ENCODE peak calls at places on chromosome 21, in eight cellular contexts. H is MM.1S; Y is neural progenitor cell; Z is iPS DF 6.9; S is AG09309; K is IMR-90; U is CD4-positive, CD25-positive, alpha-beta regulatory T cell; X is small intestine. Q is an unnamed sample.
A peak's percentile ranks its signal among the peaks of the same experiment; 100 is the strongest.

GRCh38 chr21:44618909-44619308 is 7.0 kb downstream of the KRTAP10-8 start:
- DNase-seq in H (no peak), Y (no peak), Z (no peak), S (no peak), K (no peak), U (peak; percentile 76), X (peak; percentile 51), Q (no peak)

GRCh38 chr21:45700461-45700860 is 56.9 kb downstream of the PCBP3 start:
- DNase-seq in H (no peak), Y (no peak), Z (no peak), S (no peak), K (no peak), U (no peak), X (no peak), Q (no peak)

GRCh38 chr21:44438531-44439210 is 16.6 kb upstream of the LRRC3 start:
- DNase-seq in H (no peak), Y (no peak), Z (no peak), S (no peak), K (no peak), U (no peak), X (peak; percentile 20), Q (no peak)

GRCh38 chr21:20802631-20803260 is 195.5 kb upstream of the NCAM2 start:
- DNase-seq in H (no peak), Y (no peak), Z (no peak), S (no peak), K (no peak), U (no peak), X (no peak), Q (no peak)

GRCh38 chr21:32653326-32653901 is 41.2 kb upstream of the CFAP298 start:
- DNase-seq in H (peak; percentile 56), Y (peak; percentile 43), Z (no peak), S (no peak), K (peak; percentile 10), U (peak; percentile 43), X (peak; percentile 68), Q (peak; percentile 43)

GRCh38 chr21:32330784-32331311 is 32.2 kb downstream of the MRAP start:
- DNase-seq in H (no peak), Y (peak; percentile 82), Z (no peak), S (no peak), K (no peak), U (no peak), X (peak; percentile 34), Q (no peak)

GRCh38 chr21:41501919-41502318 is 6.0 kb downstream of the TMPRSS2 start:
- DNase-seq in H (no peak), Y (no peak), Z (no peak), S (no peak), K (no peak), U (no peak), X (peak; percentile 61), Q (no peak)

GRCh38 chr21:45127937-45128336 is 53.6 kb downstream of the ADARB1 start:
- DNase-seq in H (no peak), Y (no peak), Z (no peak), S (no peak), K (no peak), U (no peak), X (no peak), Q (no peak)

GRCh38 chr21:43885721-43886120 is 20.7 kb downstream of the AGPAT3 start:
- DNase-seq in H (no peak), Y (no peak), Z (no peak), S (no peak), K (no peak), U (no peak), X (no peak), Q (no peak)

GRCh38 chr21:41562101-41563000 is 54.4 kb upstream of the TMPRSS2 start:
- DNase-seq in H (peak; percentile 5), Y (no peak), Z (no peak), S (no peak), K (no peak), U (no peak), X (peak; percentile 48), Q (no peak)

GRCh38 chr21:31041295-31042079 is 3.2 kb upstream of the KRTAP19-8 start:
- DNase-seq in H (peak; percentile 8), Y (no peak), Z (no peak), S (no peak), K (no peak), U (no peak), X (no peak), Q (no peak)

GRCh38 chr21:27301216-27301615 is 334.3 kb upstream of the ADAMTS5 start:
- DNase-seq in H (no peak), Y (no peak), Z (no peak), S (peak; percentile 50), K (peak; percentile 76), U (no peak), X (no peak), Q (no peak)

GRCh38 chr21:44377922-44378645 is 24.7 kb downstream of the TRPM2 start:
- DNase-seq in H (no peak), Y (no peak), Z (no peak), S (no peak), K (no peak), U (no peak), X (no peak), Q (no peak)

GRCh38 chr21:37552496-37553399 is 186.2 kb downstream of the DYRK1A start:
- DNase-seq in H (no peak), Y (no peak), Z (no peak), S (no peak), K (no peak), U (no peak), X (no peak), Q (no peak)

GRCh38 chr21:24045775-24046215 is 1561.5 kb downstream of the MRPL39 start:
- DNase-seq in H (peak; percentile 57), Y (peak; percentile 1), Z (no peak), S (no peak), K (peak; percentile 99), U (no peak), X (no peak), Q (peak; percentile 9)

GRCh38 chr21:35579520-35580293 is 480.6 kb downstream of the SETD4 start:
- DNase-seq in H (no peak), Y (no peak), Z (no peak), S (no peak), K (peak; percentile 44), U (no peak), X (no peak), Q (no peak)

GRCh38 chr21:35581640-35582039 is 478.7 kb downstream of the SETD4 start:
- DNase-seq in H (no peak), Y (no peak), Z (no peak), S (no peak), K (no peak), U (no peak), X (no peak), Q (no peak)

GRCh38 chr21:35575280-35575915 is 484.9 kb downstream of the SETD4 start:
- DNase-seq in H (no peak), Y (no peak), Z (no peak), S (peak; percentile 52), K (peak; percentile 96), U (no peak), X (no peak), Q (no peak)

GRCh38 chr21:35578350-35578782 is 482.0 kb downstream of the SETD4 start:
- DNase-seq in H (no peak), Y (no peak), Z (no peak), S (peak; percentile 90), K (peak; percentile 93), U (no peak), X (no peak), Q (no peak)

DNA sequence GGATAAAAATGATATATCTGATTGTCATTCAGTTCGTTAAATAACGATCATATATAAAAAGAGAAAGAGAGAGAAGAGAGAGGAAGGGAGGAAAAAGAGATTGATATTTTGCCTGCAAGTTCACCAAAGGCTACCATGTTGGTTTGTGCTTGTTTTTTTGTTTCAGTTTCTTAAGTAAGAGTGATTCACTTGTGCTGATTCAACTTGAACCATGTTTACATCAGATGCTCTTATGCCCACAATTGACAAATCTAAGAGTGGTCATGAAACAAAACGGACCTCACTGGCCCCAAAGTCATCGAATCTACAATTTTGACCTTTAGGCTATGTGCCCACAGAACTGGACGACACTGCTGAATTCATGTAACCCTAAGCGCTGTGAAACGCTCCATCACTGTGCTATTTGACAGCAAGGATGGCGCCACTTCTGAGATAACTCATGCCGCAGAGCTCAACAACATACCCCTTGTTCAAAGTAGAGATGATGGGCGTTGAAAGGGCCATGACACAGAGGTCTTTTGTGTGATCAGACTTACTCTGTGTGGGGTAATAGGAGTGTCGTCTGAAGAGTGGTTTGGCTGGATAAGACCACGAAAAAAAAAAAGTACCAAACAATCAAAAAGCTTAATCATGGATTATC is 481.4 kb downstream of the SETD4 start:
- DNase-seq in H (no peak), Y (no peak), Z (no peak), S (peak; percentile 38), K (peak; percentile 66), U (no peak), X (no peak), Q (no peak)
- H3K4me3 ChIP-seq in H (no peak overlapping the region), Y (no peak overlapping the region), Z (no peak overlapping the region), S (no peak overlapping the region), K (no peak overlapping the region), U (no peak overlapping the region), X (no peak overlapping the region), Q (no peak overlapping the region)

GRCh38 chr21:15379776-15380175 is 315.0 kb upstream of the NRIP1 start:
- DNase-seq in H (no peak), Y (no peak), Z (no peak), S (no peak), K (no peak), U (no peak), X (no peak), Q (no peak)
- H3K4me3 ChIP-seq in H (no peak overlapping the region), Y (no peak overlapping the region), Z (no peak overlapping the region), S (no peak overlapping the region), K (no peak overlapping the region), U (no peak overlapping the region), X (no peak overlapping the region), Q (no peak overlapping the region)

GRCh38 chr21:38861989-38862683 is 56.4 kb downstream of the ETS2 start:
- DNase-seq in H (peak; percentile 87), Y (no peak), Z (no peak), S (no peak), K (no peak), U (no peak), X (no peak), Q (no peak)
- H3K4me3 ChIP-seq in H (no peak overlapping the region), Y (no peak overlapping the region), Z (no peak overlapping the region), S (no peak overlapping the region), K (no peak overlapping the region), U (no peak overlapping the region), X (no peak overlapping the region), Q (no peak overlapping the region)

GRCh38 chr21:39313042-39313456 is 383 bp downstream of the BRWD1 start:
- DNase-seq in H (no peak), Y (peak; percentile 58), Z (no peak), S (no peak), K (no peak), U (no peak), X (no peak), Q (no peak)

GRCh38 chr21:39311164-39311563 is 2.3 kb downstream of the BRWD1 start:
- DNase-seq in H (no peak), Y (no peak), Z (no peak), S (no peak), K (no peak), U (no peak), X (no peak), Q (no peak)

GRCh38 chr21:39312112-39313041 is 1.1 kb downstream of the BRWD1 start:
- DNase-seq in H (peak; percentile 94), Y (peak; percentile 91), Z (peak; percentile 64), S (no peak), K (peak; percentile 86), U (peak; percentile 95), X (peak; percentile 92), Q (peak; percentile 95)

DNA sequence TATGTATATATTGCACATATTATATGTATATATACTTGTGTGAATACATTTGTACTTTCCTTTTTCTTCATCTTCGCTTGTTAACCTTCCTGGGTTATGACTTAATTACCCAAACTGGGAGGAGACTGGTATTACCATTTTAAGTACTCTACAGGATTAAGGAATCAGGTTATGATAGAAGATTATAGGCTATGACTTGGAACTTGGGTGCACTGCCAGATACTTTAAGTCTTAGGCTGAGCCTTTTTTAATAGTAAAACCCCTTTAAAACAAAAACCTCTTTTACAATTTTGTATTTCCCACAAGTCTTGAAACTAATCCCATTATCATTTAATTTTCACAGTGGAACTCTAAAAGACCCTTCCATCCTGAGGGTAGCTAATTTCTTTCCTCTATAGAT is 6.0 kb downstream of the BRWD1 start:
- DNase-seq in H (no peak), Y (no peak), Z (no peak), S (no peak), K (no peak), U (no peak), X (no peak), Q (no peak)
- H3K4me3 ChIP-seq in H (no peak overlapping the region), Y (no peak overlapping the region), Z (no peak overlapping the region), S (no peak overlapping the region), K (no peak overlapping the region), U (no peak overlapping the region), X (no peak overlapping the region), Q (no peak overlapping the region)